ENCODE peak calls at places on chromosomes 4 and X, in seven cellular contexts. Q, W, Y, F, S, O and M are unnamed samples.
A peak's percentile ranks its signal among the peaks of the same experiment; 100 is the strongest.

GRCh38 chr4:26237916-26238315 is 82.9 kb upstream of the RBPJ start:
- DNase-seq in Q (no peak), W (no peak), Y (no peak), O (no peak), F (no peak), S (no peak), M (no peak)

GRCh38 chrX:86714441-86714840 is 566.2 kb downstream of the DACH2 start:
- DNase-seq in W (no peak), Y (no peak), O (no peak), S (no peak), Q (no peak), F (no peak), M (no peak)

GRCh38 chr4:140112576-140112975 is 41.4 kb downstream of the MAML3 start:
- DNase-seq in Y (no peak), O (no peak), F (no peak), Q (no peak), S (no peak), W (no peak), M (no peak)

GRCh38 chrX:131083510-131084142 is 25.5 kb downstream of the ARHGAP36 start:
- DNase-seq in O (no peak), F (no peak), S (no peak), Q (no peak), Y (no peak), W (no peak), M (no peak)

GRCh38 chr4:87974856-87975462 is 555 bp upstream of the SPP1 start:
- DNase-seq in W (no peak), O (peak; percentile 18), Y (no peak), F (no peak), S (no peak), Q (no peak), M (peak; percentile 82)

GRCh38 chrX:153592966-153593688 is 5.8 kb downstream of the CCNQ start:
- DNase-seq in Q (no peak), F (no peak), O (no peak), W (peak; percentile 78), Y (no peak), S (no peak), M (no peak)

GRCh38 chr4:41134581-41134980 is 79.8 kb downstream of the APBB2 start:
- DNase-seq in W (no peak), F (no peak), S (no peak), Q (no peak), O (no peak), Y (no peak), M (peak; percentile 53)

GRCh38 chrX:44253573-44253942 is 89.9 kb downstream of the EFHC2 start:
- DNase-seq in Q (no peak), F (no peak), W (no peak), Y (no peak), S (no peak), O (no peak), M (no peak)

GRCh38 chrX:45540181-45540580 is 339.5 kb upstream of the DIPK2B start:
- DNase-seq in W (no peak), F (no peak), S (no peak), O (no peak), Q (no peak), Y (no peak), M (no peak)

GRCh38 chrX:49915352-49916222 is 6.8 kb upstream of the CLCN5 start:
- DNase-seq in Q (peak; percentile 2), Y (peak; percentile 66), S (peak; percentile 45), F (peak; percentile 2), O (peak; percentile 38), W (peak; percentile 60), M (peak; percentile 56)

GRCh38 chrX:28229217-28229616 is 248.0 kb upstream of the DCAF8L1 start:
- DNase-seq in O (no peak), F (no peak), Y (no peak), W (no peak), S (no peak), Q (no peak), M (no peak)

GRCh38 chr4:2887343-2887742 is 43.7 kb downstream of the ADD1 start:
- DNase-seq in Q (no peak), F (no peak), Y (no peak), O (no peak), W (no peak), S (no peak), M (no peak)

GRCh38 chr4:170758988-170759387 is 669.2 kb upstream of the AADAT start:
- DNase-seq in O (no peak), F (no peak), S (no peak), W (no peak), Q (no peak), Y (no peak), M (no peak)

GRCh38 chr4:28973591-28974350 is 1746.4 kb upstream of the PCDH7 start:
- DNase-seq in F (no peak), W (no peak), Q (no peak), O (no peak), Y (no peak), S (no peak), M (peak; percentile 66)

GRCh38 chr4:76449362-76449767 is 14.3 kb downstream of the SHROOM3 start:
- DNase-seq in Q (no peak), S (peak; percentile 80), O (no peak), Y (no peak), W (no peak), F (no peak), M (no peak)

GRCh38 chr4:54550415-54551171 is 107.2 kb upstream of the KIT start:
- DNase-seq in S (no peak), Y (no peak), F (no peak), Q (no peak), O (peak; percentile 26), W (no peak), M (peak; percentile 57)

GRCh38 chr4:70192895-70193294 is 2.6 kb upstream of the ODAM start:
- DNase-seq in W (no peak), Y (no peak), S (no peak), Q (no peak), O (no peak), F (no peak), M (no peak)

GRCh38 chr4:187366530-187367279 is 628.9 kb upstream of the ZFP42 start:
- DNase-seq in W (no peak), O (no peak), S (no peak), F (no peak), Q (no peak), Y (no peak), M (no peak)

GRCh38 chrX:69503228-69503834 is 795 bp upstream of the NALF2 start:
- DNase-seq in S (no peak), W (peak; percentile 60), O (no peak), Q (no peak), Y (peak; percentile 6), F (peak; percentile 44), M (no peak)